ENCODE peak calls at places on chromosomes 7 and 10, in seven cellular contexts. R is GM23338; S is ascending aorta; P is IMR-90; N is choroid plexus epithelial cell; J is stimulated activated CD8-positive, alpha-beta memory T cell treated with anti-CD3 and anti-CD28 coated beads, Interleukin-12 subunit alpha, Interleukin-12 subunit beta, amount 100 ng/mL, for 4 hours; I is lung microvascular endothelial cell. U is an unnamed sample.

GRCh38 chr10:32386623-32387022 is 39.7 kb upstream of the EPC1 start:
- DNase-seq in R (no peak), S (no peak), P (peak), N (peak), J (no peak), I (no peak), U (peak)

GRCh38 chr10:94902570-94902969 is 35.9 kb upstream of the CYP2C9 start:
- DNase-seq in R (no peak), S (no peak), P (no peak), N (no peak), J (no peak), I (no peak), U (no peak)

GRCh38 chr7:12783421-12783820 is 96.0 kb downstream of the ARL4A start:
- DNase-seq in R (no peak), S (no peak), P (no peak), N (peak), J (no peak), I (peak), U (no peak)

GRCh38 chr7:130560972-130561371 is 69.1 kb downstream of the MEST start:
- DNase-seq in R (peak), S (no peak), P (peak), N (peak), J (no peak), I (peak), U (peak)

GRCh38 chr7:1447551-1448244 is 11.6 kb downstream of the MICALL2 start:
- DNase-seq in R (no peak), S (no peak), P (peak), N (no peak), J (no peak), I (no peak), U (peak)

GRCh38 chr10:88975377-88975720 is 15.2 kb upstream of the FAS start:
- DNase-seq in R (no peak), S (no peak), P (no peak), N (no peak), J (no peak), I (peak), U (no peak)

GRCh38 chr10:70672993-70673928 is 955 bp downstream of the ADAMTS14 start:
- DNase-seq in R (peak), S (no peak), P (peak), N (peak), J (no peak), I (no peak), U (peak)

GRCh38 chr10:46528171-46528671 is 28.2 kb downstream of the GPRIN2 start:
- DNase-seq in R (no peak), S (peak), P (no peak), N (no peak), J (no peak), I (no peak), U (no peak)

GRCh38 chr7:34655384-34655783 is 2.6 kb upstream of the NPSR1 start:
- DNase-seq in R (peak), S (no peak), P (no peak), N (no peak), J (no peak), I (no peak), U (no peak)

GRCh38 chr10:3143366-3143765 is 29.2 kb downstream of the PITRM1 start:
- DNase-seq in R (no peak), S (no peak), P (no peak), N (no peak), J (no peak), I (no peak), U (no peak)

GRCh38 chr7:152876749-152877148 is 117.2 kb downstream of the ACTR3B start:
- DNase-seq in R (no peak), S (no peak), P (no peak), N (no peak), J (no peak), I (no peak), U (no peak)

GRCh38 chr7:98105942-98106544 is 619 bp upstream of the LMTK2 start:
- DNase-seq in R (no peak), S (no peak), P (no peak), N (no peak), J (no peak), I (no peak), U (no peak)

GRCh38 chr7:158355456-158356065 is 232.1 kb downstream of the PTPRN2 start:
- DNase-seq in R (peak), S (peak), P (no peak), N (peak), J (no peak), I (peak), U (no peak)

GRCh38 chr7:7210475-7211237 is 28.3 kb downstream of the C1GALT1 start:
- DNase-seq in R (peak), S (no peak), P (no peak), N (no peak), J (no peak), I (no peak), U (no peak)

GRCh38 chr10:15842493-15843169 is 17.7 kb downstream of the MINDY3 start:
- DNase-seq in R (no peak), S (no peak), P (peak), N (peak), J (no peak), I (no peak), U (peak)

GRCh38 chr10:24791129-24791733 is 67.5 kb upstream of the ARHGAP21 start:
- DNase-seq in R (no peak), S (no peak), P (no peak), N (no peak), J (no peak), I (no peak), U (no peak)

GRCh38 chr10:693506-693905 is 4.0 kb upstream of the DIP2C start:
- DNase-seq in R (no peak), S (no peak), P (peak), N (peak), J (no peak), I (no peak), U (no peak)

GRCh38 chr7:27782849-27783248 is 42.9 kb downstream of the TAX1BP1 start:
- DNase-seq in R (no peak), S (no peak), P (peak), N (no peak), J (no peak), I (peak), U (no peak)

GRCh38 chr7:8152489-8153192 is 109.3 kb downstream of the ICA1 start:
- DNase-seq in R (no peak), S (no peak), P (no peak), N (no peak), J (no peak), I (peak), U (no peak)

GRCh38 chr10:118725784-118726507 is 28.8 kb downstream of the CACUL1 start:
- DNase-seq in R (no peak), S (no peak), P (peak), N (peak), J (no peak), I (no peak), U (peak)

GRCh38 chr10:129719889-129720590 is 244.0 kb downstream of the EBF3 start:
- DNase-seq in R (no peak), S (no peak), P (no peak), N (no peak), J (no peak), I (no peak), U (no peak)

GRCh38 chr10:48511066-48511854 is 93.6 kb downstream of the ARHGAP22 start:
- DNase-seq in R (no peak), S (no peak), P (no peak), N (no peak), J (no peak), I (no peak), U (no peak)

GRCh38 chr10:113084031-113084430 is 134.0 kb downstream of the TCF7L2 start:
- DNase-seq in R (no peak), S (no peak), P (peak), N (peak), J (no peak), I (no peak), U (peak)

GRCh38 chr7:34900891-34901493 is 136.3 kb downstream of the DPY19L1 start:
- DNase-seq in R (peak), S (no peak), P (no peak), N (peak), J (no peak), I (peak), U (no peak)

GRCh38 chr10:16987129-16987670 is 142.4 kb downstream of the CUBN start:
- DNase-seq in R (no peak), S (no peak), P (peak), N (peak), J (no peak), I (peak), U (peak)

GRCh38 chr10:110398419-110399162 is 93.9 kb upstream of the SMNDC1 start:
- DNase-seq in R (peak), S (peak), P (peak), N (peak), J (no peak), I (peak), U (peak)

GRCh38 chr7:21912305-21912704 is 33.4 kb downstream of the CDCA7L start:
- DNase-seq in R (no peak), S (no peak), P (peak), N (peak), J (no peak), I (no peak), U (peak)

U was measured in fibroblast of villous mesenchyme.